ENCODE peak calls at places on chromosomes 6 and 20, in six cellular contexts. R is cardiac muscle cell; G is brain microvascular endothelial cell; O is AG10803; V is CD4-positive, alpha-beta T cell; A is adrenal gland. C is an unnamed sample.

GRCh38 chr6:47134476-47135189 is 92.5 kb upstream of the ADGRF1 start:
- DNase-seq in O (peak), G (peak), A (no peak), V (no peak), R (peak), C (no peak)

GRCh38 chr6:159169193-159169555 is at the start of gene FNDC1:
- DNase-seq in A (no peak), V (no peak), G (no peak), R (peak), O (peak), C (no peak)

GRCh38 chr6:130760006-130760405 is 67.2 kb upstream of the SMLR1 start:
- DNase-seq in A (peak), O (peak), R (peak), G (peak), V (no peak), C (no peak)

GRCh38 chr6:19327246-19327645 is 509.9 kb upstream of the ID4 start:
- DNase-seq in A (no peak), G (peak), V (no peak), O (peak), R (no peak), C (no peak)

GRCh38 chr20:35404614-35405259 is 7.0 kb downstream of the UQCC1 start:
- DNase-seq in V (no peak), O (no peak), R (no peak), A (no peak), G (no peak), C (no peak)

GRCh38 chr6:113763883-113764282 is 93.3 kb upstream of the MARCKS start:
- DNase-seq in A (no peak), G (peak), V (no peak), O (peak), R (no peak), C (no peak)

GRCh38 chr6:88611721-88612120 is 351.7 kb downstream of the RNGTT start:
- DNase-seq in A (no peak), R (no peak), G (no peak), V (no peak), O (no peak), C (no peak)

GRCh38 chr6:44829811-44830210 is 442.3 kb downstream of the CDC5L start:
- DNase-seq in R (no peak), A (no peak), O (peak), G (no peak), V (no peak), C (no peak)

GRCh38 chr6:35751594-35751993 is 14.8 kb downstream of the ARMC12 start:
- DNase-seq in A (no peak), R (no peak), G (no peak), O (no peak), V (no peak), C (no peak)

GRCh38 chr6:53984163-53984562 is 127.1 kb upstream of the MLIP start:
- DNase-seq in R (no peak), A (no peak), G (peak), V (no peak), O (peak), C (no peak)

GRCh38 chr20:63917811-63918210 is 22.9 kb downstream of the DNAJC5 start:
- DNase-seq in G (no peak), O (no peak), R (no peak), A (no peak), V (no peak), C (no peak)

GRCh38 chr20:49541733-49542513 is 26.0 kb downstream of the PTGIS start:
- DNase-seq in G (peak), R (peak), V (peak), A (peak), O (peak), C (no peak)

GRCh38 chr20:50332491-50332980 is 141.9 kb downstream of the CEBPB start:
- DNase-seq in G (no peak), R (no peak), V (no peak), A (no peak), O (no peak), C (peak)

GRCh38 chr6:41161380-41161779 is 1.5 kb downstream of the TREM2 start:
- DNase-seq in G (no peak), A (no peak), V (no peak), O (no peak), R (no peak), C (no peak)

GRCh38 chr20:32360333-32360634 is 2.2 kb downstream of the ASXL1 start:
- DNase-seq in R (no peak), V (no peak), G (no peak), O (no peak), A (no peak), C (no peak)

GRCh38 chr6:49890988-49891387 is 24.7 kb upstream of the CRISP1 start:
- DNase-seq in A (no peak), V (no peak), R (no peak), G (no peak), O (no peak), C (no peak)

GRCh38 chr20:60921021-60921622 is 330.9 kb upstream of the CDH4 start:
- DNase-seq in A (no peak), V (no peak), R (peak), O (peak), G (no peak), C (no peak)

GRCh38 chr6:44002071-44002590 is 125.1 kb downstream of the MRPL14 start:
- DNase-seq in G (peak), O (no peak), A (no peak), V (no peak), R (peak), C (peak)

GRCh38 chr6:24495516-24495847 is 713 bp downstream of the ALDH5A1 start:
- DNase-seq in O (peak), R (peak), G (peak), A (peak), V (peak), C (no peak)

DNA sequence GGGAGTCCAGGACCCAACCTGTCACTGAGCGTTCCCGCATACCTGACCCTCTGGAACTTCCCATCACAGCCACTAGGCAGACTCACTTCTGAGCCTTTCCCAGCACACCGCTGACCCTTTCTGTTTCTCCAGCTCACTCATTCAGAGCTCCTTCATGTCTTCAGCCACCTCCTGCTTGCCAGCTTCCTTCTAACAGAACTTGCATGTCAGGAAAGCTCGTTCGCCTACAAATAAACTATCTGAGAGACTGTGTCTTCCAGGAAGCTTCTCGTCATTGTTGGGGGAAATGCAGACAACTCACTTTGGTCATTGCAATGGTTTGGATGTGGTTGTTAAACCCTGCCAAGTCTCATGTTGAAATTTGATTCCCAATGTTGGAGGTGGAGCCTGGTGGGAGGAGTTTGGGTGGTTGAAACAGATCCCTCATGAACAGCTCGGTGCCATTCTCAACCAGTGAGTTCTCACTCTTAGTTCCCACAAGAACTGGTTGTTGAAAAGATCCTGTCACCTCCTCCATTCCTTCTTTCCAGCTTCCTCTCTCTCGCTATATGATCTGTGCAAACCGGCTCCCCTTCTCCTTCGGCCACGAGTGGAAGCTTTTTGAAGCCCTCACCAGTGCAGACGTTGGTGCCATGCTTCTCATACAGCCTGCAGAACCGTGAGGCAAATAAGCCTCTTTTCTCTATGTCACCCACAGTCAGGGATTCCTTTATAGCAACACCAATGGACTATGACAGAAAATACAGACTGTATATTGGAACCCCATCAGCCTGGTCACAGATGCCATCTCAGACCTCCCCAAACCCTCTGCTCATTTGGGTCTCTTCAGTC is 1.4 kb upstream of the MUC21 start:
- DNase-seq in A (peak), O (peak), R (peak), G (peak), V (no peak), C (no peak)
- TF ChIP-seq CTCF in A (no peak), O (peak), R (peak), G (peak), V (no peak), C (peak)

DNA sequence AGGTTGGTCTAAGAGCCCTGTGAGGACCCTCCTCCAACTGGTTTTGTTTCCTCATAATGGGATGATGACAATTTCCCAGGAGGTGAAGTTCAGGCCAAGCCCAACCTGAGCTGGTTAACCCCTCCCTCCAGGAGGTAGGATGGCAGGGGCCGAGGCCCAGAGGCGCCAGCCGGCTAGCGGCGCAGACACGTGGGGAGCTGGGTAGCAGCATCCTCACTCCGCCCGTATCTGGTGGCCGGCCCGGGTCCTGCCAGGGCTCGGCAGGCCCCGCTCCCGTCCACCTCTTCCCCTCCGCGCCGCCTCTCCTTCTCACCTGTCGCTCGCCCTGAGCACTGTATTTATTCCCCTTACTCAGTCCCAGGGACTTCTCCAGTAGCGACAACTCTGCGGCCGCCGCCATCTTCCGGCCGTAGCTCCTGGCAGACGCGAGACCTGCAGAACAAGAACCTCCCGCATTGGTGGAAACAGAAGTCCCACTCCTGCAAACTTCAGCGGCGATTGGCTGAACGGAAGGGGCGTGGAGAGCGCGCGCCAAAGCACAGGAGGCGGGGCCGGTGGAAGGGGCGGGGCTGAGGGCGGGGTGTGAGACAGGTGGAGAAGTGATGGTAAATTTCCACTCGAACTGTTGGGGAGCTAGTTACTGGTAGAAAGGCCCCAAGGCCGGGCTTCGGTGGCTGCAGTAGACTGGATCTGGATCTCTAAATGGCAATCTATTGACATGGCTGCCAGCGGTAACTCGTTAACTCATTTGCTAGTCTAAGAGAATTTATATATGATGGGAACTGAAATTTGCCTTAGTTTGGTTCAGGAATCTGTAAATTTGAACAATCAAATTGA is at the start of gene EEF1E1:
- DNase-seq in G (peak), V (peak), A (peak), O (peak), R (peak), C (peak)
- TF ChIP-seq CTCF in G (no peak), V (no peak), A (no peak), O (no peak), R (no peak), C (peak)

GRCh38 chr6:81756690-81757089 is 4.2 kb upstream of the TENT5A start:
- DNase-seq in G (no peak), A (no peak), R (no peak), O (no peak), V (no peak), C (no peak)
- TF ChIP-seq CTCF in G (no peak), A (no peak), R (no peak), O (no peak), V (no peak), C (no peak)

DNA sequence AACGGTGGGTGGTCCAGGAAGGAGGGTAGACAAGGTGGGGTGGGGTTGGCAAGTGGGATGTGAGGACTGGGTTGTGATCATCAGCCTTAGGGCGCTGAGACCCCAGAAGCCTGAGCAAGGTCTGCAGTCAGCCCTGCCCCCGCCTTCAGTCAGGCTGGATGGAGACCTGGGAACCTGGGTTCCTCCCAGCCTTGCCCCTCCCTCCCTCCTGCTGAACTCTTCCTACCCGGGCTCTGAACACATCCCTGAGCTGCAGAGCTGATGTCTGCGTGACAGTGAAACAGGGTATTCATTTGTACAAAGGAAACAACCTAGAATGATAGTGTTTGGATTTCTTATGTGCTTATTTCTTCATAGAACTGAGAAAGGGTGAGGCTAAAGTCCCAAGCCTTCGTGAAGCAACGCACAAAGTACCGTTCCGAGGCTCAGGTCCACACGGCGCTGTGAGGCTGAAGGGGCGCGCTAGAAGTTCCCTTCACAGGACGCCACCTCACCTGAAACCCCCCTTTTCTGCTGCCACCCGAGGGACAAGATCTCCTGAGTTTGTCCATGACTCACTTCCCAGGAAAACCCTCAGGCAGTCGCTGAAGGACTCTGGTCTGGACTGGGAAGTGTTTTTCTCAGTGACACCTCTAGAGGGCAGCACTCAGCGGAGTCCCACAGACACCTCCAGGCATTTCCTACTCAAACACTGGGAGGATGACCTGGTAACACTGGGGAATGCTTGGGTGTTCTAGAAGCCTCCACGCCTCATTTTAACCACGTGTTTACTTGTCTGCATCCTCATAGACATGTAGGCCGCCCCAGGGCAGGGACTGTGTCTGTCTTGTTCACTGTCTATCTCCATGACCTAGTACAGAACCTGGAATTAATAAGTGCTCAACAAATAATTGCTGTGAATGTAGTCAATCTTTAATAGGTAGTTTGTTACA is 1.2 kb downstream of the GSTA5 start:
- DNase-seq in V (peak), A (peak), O (peak), G (peak), R (peak), C (no peak)
- TF ChIP-seq CTCF in V (peak), A (peak), O (peak), G (peak), R (peak), C (peak)

GRCh38 chr6:93989630-93990029 is 570.3 kb upstream of the EPHA7 start:
- DNase-seq in V (no peak), O (no peak), R (no peak), A (no peak), G (no peak), C (no peak)

DNA sequence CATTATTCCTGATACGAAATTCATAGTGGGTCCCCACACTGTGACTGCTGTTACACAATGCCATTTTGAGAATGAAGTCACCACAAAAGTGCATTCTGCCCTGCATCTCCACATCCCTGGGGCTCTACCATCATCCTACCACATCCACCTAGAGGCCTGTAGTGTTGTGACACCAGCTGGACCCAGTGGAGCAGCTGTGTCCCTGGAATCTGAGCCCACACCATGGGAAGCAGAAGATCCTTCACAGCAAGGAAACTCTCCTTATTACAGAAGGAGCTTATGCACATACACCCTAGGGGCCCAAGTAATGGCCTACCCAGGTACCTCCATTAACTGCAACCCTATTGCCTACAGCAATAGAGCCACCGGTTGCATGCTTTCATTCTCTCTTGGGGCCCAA is 566.6 kb upstream of the EPHA7 start:
- DNase-seq in O (no peak), G (no peak), V (no peak), R (no peak), A (no peak), C (no peak)
- TF ChIP-seq CTCF in O (no peak), G (no peak), V (no peak), R (no peak), A (no peak), C (no peak)

DNA sequence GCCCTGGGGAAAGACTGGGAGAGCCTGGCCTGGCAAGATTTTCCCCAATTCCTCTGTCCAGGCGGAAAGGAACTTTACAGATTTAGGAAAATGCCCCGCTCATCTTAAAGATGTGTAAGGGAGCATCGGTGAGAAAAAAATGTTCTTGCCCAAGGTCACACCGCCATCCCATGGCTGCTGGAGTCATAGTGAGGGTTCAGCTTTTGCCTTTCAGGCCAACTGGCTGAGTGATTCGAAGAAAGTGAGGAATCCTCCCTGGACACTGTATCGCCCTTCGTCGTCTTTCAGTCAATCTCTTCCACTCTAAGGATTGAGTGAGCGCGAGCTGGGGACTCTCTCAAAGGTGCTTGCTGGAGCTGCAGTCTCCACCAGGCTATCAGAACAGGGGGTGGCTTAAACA is 1.4 kb downstream of the WFDC2 start:
- DNase-seq in O (no peak), G (no peak), R (peak), V (no peak), A (no peak), C (no peak)
- TF ChIP-seq CTCF in O (peak), G (peak), R (peak), V (no peak), A (no peak), C (peak)

DNA sequence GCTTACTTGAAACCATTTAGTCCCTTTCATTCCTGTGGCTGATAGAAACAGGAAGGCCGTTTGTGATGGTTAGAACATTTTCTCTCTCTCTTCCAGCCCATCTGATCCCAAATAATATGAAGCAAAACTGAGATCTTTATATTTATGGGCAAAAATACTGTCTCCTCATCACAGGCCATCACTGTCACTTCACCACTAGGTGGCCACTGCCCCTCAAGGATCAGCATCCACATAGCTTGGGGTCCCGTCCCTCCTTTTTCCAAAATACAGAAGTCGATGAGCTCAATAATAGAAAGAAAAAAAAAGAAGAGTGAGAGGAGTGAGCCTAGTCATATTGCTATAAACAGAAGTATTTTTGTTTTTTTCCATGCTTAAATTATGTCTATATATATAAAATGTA is 46.4 kb upstream of the LAMP5 start:
- DNase-seq in R (peak), V (no peak), A (no peak), O (no peak), G (no peak), C (no peak)
- TF ChIP-seq CTCF in R (peak), V (no peak), A (peak), O (peak), G (peak), C (peak)

GRCh38 chr20:23200914-23201313 is 114.8 kb upstream of the CD93 start:
- DNase-seq in O (no peak), R (peak), G (peak), V (no peak), A (peak), C (no peak)
- TF ChIP-seq CTCF in O (peak), R (peak), G (peak), V (no peak), A (no peak), C (peak)

C was measured in chondrocyte.